ENCODE peak calls at places on chromosomes 4 and X, in eight cellular contexts. K, M, S, J, Y, V, P and G are unnamed samples. For H3K4me1 and H3K36me3, the result is how much of the 10 kb centered on the place peaks cover.

GRCh38 chrX:18674417-18674787 is 2.5 kb upstream of the RS1 start:
- DNase-seq in K (peak), M (no peak), S (no peak), J (no peak), Y (no peak), V (peak), P (no peak), G (peak)

GRCh38 chrX:17035111-17035510 is 88.7 kb downstream of the REPS2 start:
- DNase-seq in K (no peak), M (no peak), S (no peak), J (no peak), Y (no peak), V (no peak), P (no peak), G (no peak)

GRCh38 chr4:186666252-186666651 is 57.4 kb downstream of the FAT1 start:
- DNase-seq in K (no peak), M (peak), S (no peak), J (no peak), Y (no peak), V (no peak), P (no peak), G (no peak)

GRCh38 chr4:41141910-41142309 is 72.4 kb downstream of the APBB2 start:
- DNase-seq in K (no peak), M (peak), S (no peak), J (no peak), Y (no peak), V (no peak), P (no peak), G (no peak)

GRCh38 chr4:169604131-169604900 is 8.1 kb downstream of the NEK1 start:
- DNase-seq in K (no peak), M (peak), S (no peak), J (no peak), Y (no peak), V (no peak), P (peak), G (no peak)

GRCh38 chr4:100372432-100372831 is 145.4 kb downstream of the EMCN start:
- DNase-seq in K (no peak), M (no peak), S (no peak), J (peak), Y (no peak), V (peak), P (peak), G (no peak)

GRCh38 chrX:103343105-103343504 is 13.1 kb downstream of the TCEAL7 start:
- DNase-seq in K (no peak), M (peak), S (no peak), J (peak), Y (no peak), V (peak), P (peak), G (peak)

GRCh38 chr4:117479673-117480072 is 394.3 kb upstream of the TRAM1L1 start:
- DNase-seq in K (no peak), M (no peak), S (no peak), J (no peak), Y (no peak), V (no peak), P (no peak), G (no peak)

GRCh38 chrX:133097031-133097430 is at the start of gene USP26:
- DNase-seq in K (no peak), M (no peak), S (no peak), J (no peak), Y (no peak), V (no peak), P (no peak), G (no peak)

GRCh38 chr4:141921293-141921692 is 284.9 kb downstream of the IL15 start:
- DNase-seq in K (no peak), M (no peak), S (no peak), J (no peak), Y (no peak), V (no peak), P (no peak), G (no peak)

GRCh38 chr4:7960790-7961655 is 21.4 kb upstream of the AFAP1 start:
- DNase-seq in K (no peak), M (peak), S (no peak), J (no peak), Y (no peak), V (no peak), P (no peak), G (peak)

GRCh38 chr4:158873795-158874359 is 105.1 kb downstream of the FNIP2 start:
- DNase-seq in K (no peak), M (peak), S (no peak), J (no peak), Y (no peak), V (no peak), P (peak), G (no peak)

GRCh38 chr4:10083331-10083769 is 33.2 kb downstream of the WDR1 start:
- DNase-seq in K (peak), M (no peak), S (no peak), J (no peak), Y (peak), V (no peak), P (no peak), G (peak)

GRCh38 chr4:71229477-71230257 is 109.2 kb upstream of the SLC4A4 start:
- DNase-seq in K (no peak), M (peak), S (no peak), J (peak), Y (peak), V (peak), P (peak), G (no peak)

GRCh38 chr4:5500165-5500564 is 208.2 kb downstream of the EVC2 start:
- DNase-seq in K (no peak), M (peak), S (no peak), J (no peak), Y (no peak), V (no peak), P (no peak), G (no peak)

GRCh38 chr4:75289843-75290616 is 224.2 kb downstream of the RCHY1 start:
- DNase-seq in K (no peak), M (peak), S (no peak), J (peak), Y (no peak), V (peak), P (peak), G (no peak)

GRCh38 chr4:128323401-128323800 is 35.8 kb upstream of the PGRMC2 start:
- DNase-seq in K (no peak), M (no peak), S (no peak), J (no peak), Y (no peak), V (no peak), P (peak), G (no peak)

GRCh38 chrX:30734782-30735181 is 81.6 kb downstream of the GK start:
- DNase-seq in K (no peak), M (no peak), S (no peak), J (no peak), Y (no peak), V (no peak), P (no peak), G (no peak)

GRCh38 chr4:110799171-110799570 is 176.3 kb upstream of the PITX2 start:
- DNase-seq in K (no peak), M (no peak), S (no peak), J (no peak), Y (no peak), V (no peak), P (no peak), G (no peak)

GRCh38 chr4:4260185-4260751 is 12.2 kb upstream of the TMEM128 start:
- DNase-seq in K (no peak), M (peak), S (no peak), J (peak), Y (no peak), V (no peak), P (peak), G (peak)

GRCh38 chr4:28682872-28683271 is 1822.2 kb downstream of the STIM2 start:
- DNase-seq in K (no peak), M (no peak), S (no peak), J (no peak), Y (no peak), V (peak), P (peak), G (no peak)

GRCh38 chr4:163755013-163755412 is 260.5 kb downstream of the TMA16 start:
- DNase-seq in K (no peak), M (peak), S (no peak), J (peak), Y (no peak), V (peak), P (peak), G (peak)

GRCh38 chrX:154530286-154530685 is 14.3 kb upstream of the FAM3A start:
- DNase-seq in K (no peak), M (no peak), S (no peak), J (no peak), Y (no peak), V (no peak), P (no peak), G (no peak)

GRCh38 chr4:141977433-141977832 is 341.1 kb downstream of the IL15 start:
- DNase-seq in K (no peak), M (no peak), S (no peak), J (no peak), Y (no peak), V (no peak), P (no peak), G (no peak)

GRCh38 chr4:2082627-2083026 is 23.5 kb downstream of the NAT8L start:
- DNase-seq in K (no peak), M (no peak), S (no peak), J (no peak), Y (no peak), V (no peak), P (no peak), G (no peak)

GRCh38 chrX:129772796-129773431 is 6.8 kb upstream of the SASH3 start:
- DNase-seq in K (peak), M (no peak), S (peak), J (peak), Y (peak), V (no peak), P (no peak), G (no peak)

GRCh38 chr4:7384929-7385890 is 49.5 kb downstream of the PSAPL1 start:
- DNase-seq in K (peak), M (no peak), S (no peak), J (no peak), Y (peak), V (no peak), P (no peak), G (no peak)

GRCh38 chr4:103305355-103305754 is 107.2 kb upstream of the CENPE start:
- DNase-seq in K (no peak), M (no peak), S (no peak), J (no peak), Y (no peak), V (no peak), P (no peak), G (no peak)

GRCh38 chr4:119284876-119285611 is 36.9 kb downstream of the FABP2 start:
- DNase-seq in K (no peak), M (peak), S (no peak), J (no peak), Y (no peak), V (no peak), P (no peak), G (no peak)

GRCh38 chr4:169025184-169025583 is 15.1 kb upstream of the CBR4 start:
- DNase-seq in K (no peak), M (no peak), S (no peak), J (no peak), Y (no peak), V (no peak), P (no peak), G (no peak)

GRCh38 chrX:134194915-134195314 is 42.1 kb upstream of the CCDC160 start:
- DNase-seq in K (no peak), M (no peak), S (no peak), J (no peak), Y (no peak), V (no peak), P (no peak), G (no peak)

GRCh38 chrX:49106930-49107329 is 16.6 kb downstream of the GPKOW start:
- DNase-seq in K (no peak), M (peak), S (no peak), J (peak), Y (no peak), V (peak), P (peak), G (no peak)

GRCh38 chrX:7107968-7108480 is 39.5 kb upstream of the STS start:
- DNase-seq in K (no peak), M (no peak), S (no peak), J (no peak), Y (no peak), V (no peak), P (no peak), G (no peak)

GRCh38 chrX:72046447-72046846 is 85.3 kb downstream of the RTL5 start:
- DNase-seq in K (no peak), M (no peak), S (no peak), J (no peak), Y (no peak), V (no peak), P (no peak), G (no peak)

GRCh38 chr4:93834371-93835066 is 6.0 kb downstream of the ATOH1 start:
- DNase-seq in K (no peak), M (no peak), S (no peak), J (no peak), Y (peak), V (peak), P (peak), G (no peak)

GRCh38 chr4:83151645-83152044 is 37.1 kb upstream of the PLAC8 start:
- DNase-seq in K (no peak), M (no peak), S (no peak), J (no peak), Y (no peak), V (no peak), P (no peak), G (no peak)

GRCh38 chr4:22500128-22500611 is 15.7 kb downstream of the ADGRA3 start:
- DNase-seq in K (no peak), M (no peak), S (peak), J (no peak), Y (no peak), V (no peak), P (no peak), G (no peak)

GRCh38 chr4:57048590-57049304 is 61.4 kb downstream of the IGFBP7 start:
- DNase-seq in K (no peak), M (no peak), S (no peak), J (no peak), Y (no peak), V (no peak), P (no peak), G (no peak)

GRCh38 chr4:57043304-57044251 is 64.9 kb downstream of the POLR2B start:
- DNase-seq in K (no peak), M (no peak), S (no peak), J (no peak), Y (no peak), V (no peak), P (no peak), G (no peak)

GRCh38 chr4:57040510-57040909 is 61.8 kb downstream of the POLR2B start:
- DNase-seq in K (no peak), M (no peak), S (no peak), J (no peak), Y (no peak), V (peak), P (no peak), G (no peak)

GRCh38 chr4:57044279-57044678 is 65.6 kb downstream of the POLR2B start:
- DNase-seq in K (no peak), M (peak), S (no peak), J (no peak), Y (no peak), V (no peak), P (no peak), G (no peak)

DNA sequence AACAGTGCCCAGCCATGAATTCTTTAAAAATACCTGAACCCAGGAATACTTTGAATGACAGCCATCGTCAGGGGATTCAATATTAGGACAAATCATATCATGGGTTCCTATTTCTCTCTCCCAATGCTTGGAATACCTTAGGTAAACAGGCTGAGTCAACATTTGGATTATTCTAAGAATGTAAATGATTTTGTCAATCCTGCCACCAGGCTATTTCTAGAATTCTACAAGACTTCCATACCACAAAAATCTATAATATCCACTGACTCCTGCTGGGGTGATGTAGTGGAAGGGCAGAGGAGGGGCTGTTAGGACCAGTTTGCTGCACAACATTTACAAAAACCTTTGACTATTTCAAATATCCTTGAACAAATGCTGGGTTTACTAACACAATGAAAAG is 65.2 kb downstream of the IGFBP7 start:
- DNase-seq in K (no peak), M (no peak), S (no peak), J (no peak), Y (no peak), V (no peak), P (no peak), G (no peak)
- H3K4me1 ChIP-seq in K (under half), M (under half), S (under half), J (under half), Y (under half), V (under half), P (under half), G (under half)

GRCh38 chr4:145814246-145814645 is 124.4 kb downstream of the ZNF827 start:
- DNase-seq in K (no peak), M (no peak), S (no peak), J (no peak), Y (no peak), V (no peak), P (no peak), G (no peak)

GRCh38 chr4:145815626-145816025 is 123.0 kb downstream of the ZNF827 start:
- DNase-seq in K (no peak), M (peak), S (no peak), J (no peak), Y (no peak), V (no peak), P (no peak), G (no peak)

GRCh38 chr4:145812902-145813301 is 125.7 kb downstream of the ZNF827 start:
- DNase-seq in K (no peak), M (no peak), S (no peak), J (no peak), Y (no peak), V (no peak), P (no peak), G (no peak)

GRCh38 chr4:145816091-145816490 is 122.5 kb downstream of the ZNF827 start:
- DNase-seq in K (no peak), M (no peak), S (no peak), J (no peak), Y (no peak), V (no peak), P (no peak), G (no peak)

GRCh38 chr4:145815027-145815612 is 123.5 kb downstream of the ZNF827 start:
- DNase-seq in K (no peak), M (no peak), S (no peak), J (no peak), Y (no peak), V (no peak), P (no peak), G (no peak)
- H3K36me3 ChIP-seq in K (under half), M (under half), S (under half), J (half or more), Y (under half), V (under half), P (under half), G (under half)

DNA sequence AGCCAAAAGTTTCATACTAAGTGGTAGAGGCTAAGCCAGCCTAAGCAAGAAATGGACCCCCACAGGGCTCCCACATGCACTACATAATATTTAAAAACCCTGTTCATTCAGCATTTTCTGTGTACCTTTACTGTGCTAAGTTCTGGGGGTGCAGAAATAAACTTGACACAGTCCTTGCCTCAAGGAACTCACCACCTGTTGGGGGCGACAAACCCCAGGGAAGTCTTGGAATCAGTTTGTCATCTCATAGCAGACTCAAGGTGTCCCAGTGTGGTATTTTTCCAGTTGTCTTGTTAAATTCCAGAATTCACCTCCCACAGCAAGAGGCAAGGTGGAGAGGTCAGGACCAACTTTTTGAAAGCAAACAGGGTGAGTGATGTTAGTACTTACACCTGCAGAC is 43.1 kb downstream of the ATG4A start:
- DNase-seq in K (no peak), M (no peak), S (no peak), J (no peak), Y (no peak), V (no peak), P (peak), G (no peak)
- H3K4me1 ChIP-seq in K (under half), M (under half), S (under half), J (under half), Y (under half), V (under half), P (under half), G (under half)

GRCh38 chr4:39900966-39901365 is 76.7 kb downstream of the PDS5A start:
- DNase-seq in K (no peak), M (peak), S (no peak), J (no peak), Y (no peak), V (no peak), P (no peak), G (no peak)
- H3K36me3 ChIP-seq in K (half or more), M (under half), S (under half), J (half or more), Y (under half), V (half or more), P (under half), G (under half)

DNA sequence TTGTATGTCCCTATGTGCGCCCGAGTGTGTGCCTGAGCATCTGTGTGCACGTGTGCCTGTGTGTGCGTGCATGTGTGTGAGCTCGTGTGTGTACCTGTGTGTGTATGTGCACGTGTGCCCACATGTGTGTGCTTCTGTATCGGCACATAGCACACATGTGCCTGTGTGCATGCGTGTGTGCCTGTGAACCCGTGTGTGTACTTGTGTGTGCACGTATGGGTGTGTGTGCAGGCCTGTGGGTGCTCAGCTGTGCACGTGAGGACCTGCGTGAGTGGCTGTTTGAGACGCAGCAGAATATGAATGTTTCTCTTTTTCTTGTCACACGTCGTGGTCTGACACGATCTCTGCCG is 4.3 kb downstream of the AKAP17A start:
- DNase-seq in K (peak), M (no peak), S (no peak), J (no peak), Y (no peak), V (no peak), P (no peak), G (no peak)
- H3K4me1 ChIP-seq in K (under half), M (under half), S (under half), J (under half), Y (under half), V (under half), P (under half), G (under half)

GRCh38 chr4:87050596-87050995 is 115.8 kb downstream of the AFF1 start:
- DNase-seq in K (no peak), M (no peak), S (no peak), J (no peak), Y (no peak), V (no peak), P (no peak), G (no peak)

GRCh38 chr4:87047281-87047798 is 112.5 kb downstream of the AFF1 start:
- DNase-seq in K (no peak), M (no peak), S (no peak), J (no peak), Y (no peak), V (no peak), P (peak), G (no peak)

GRCh38 chr4:87051121-87051713 is 116.4 kb downstream of the AFF1 start:
- DNase-seq in K (no peak), M (peak), S (no peak), J (no peak), Y (no peak), V (no peak), P (no peak), G (no peak)

GRCh38 chr4:87052615-87053014 is 117.8 kb downstream of the AFF1 start:
- DNase-seq in K (no peak), M (no peak), S (no peak), J (no peak), Y (no peak), V (no peak), P (no peak), G (no peak)

DNA sequence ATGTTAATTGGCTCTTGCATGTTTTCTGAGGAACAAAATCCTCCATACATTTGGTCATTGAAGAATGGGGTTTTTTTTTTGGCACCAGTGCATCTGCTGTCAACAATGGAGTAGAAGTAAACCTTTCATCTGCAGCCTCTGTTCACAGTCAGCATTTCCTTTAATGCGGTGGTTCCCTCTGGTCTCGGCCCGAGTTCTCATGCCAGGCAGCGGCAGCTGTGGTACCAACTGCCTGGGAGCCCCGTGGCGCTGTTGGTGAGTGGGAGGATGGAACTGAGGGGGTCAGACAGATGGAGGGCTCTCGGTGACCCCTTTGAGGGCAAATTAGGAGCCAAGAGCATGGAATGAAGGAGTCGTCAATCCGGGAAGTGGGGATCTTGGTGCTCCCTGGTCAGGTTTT is 114.7 kb downstream of the AFF1 start:
- DNase-seq in K (no peak), M (no peak), S (no peak), J (no peak), Y (no peak), V (no peak), P (no peak), G (no peak)
- H3K36me3 ChIP-seq in K (under half), M (under half), S (under half), J (under half), Y (under half), V (under half), P (under half), G (under half)